ENCODE peak calls at places on chromosomes 7 and 10, in nine cellular contexts. C is GM03348; O is stimulated activated CD4-positive, alpha-beta T cell treated with anti-CD3 and anti-CD28 coated beads, Interleukin-2, amount 100 ng/mL, for 24 hours; A is stimulated activated CD8-positive, alpha-beta memory T cell treated with anti-CD3 and anti-CD28 coated beads, Interleukin-4, amount 100 ng/mL, for 48 hours; E is left cardiac atrium; L is substantia nigra; R is fibroblast of lung; Z is naive thymus-derived CD8-positive, alpha-beta T cell; U is NCI-H1092 treated with DMSO at 0.1 percent for 48 hours. H is an unnamed sample.

GRCh38 chr10:5977471-5978370 is at the start of gene IL15RA:
- DNase-seq in C (peak), O (peak), A (peak), E (peak), L (peak), R (peak), Z (peak), U (no peak), H (peak)

GRCh38 chr10:75197906-75198305 is 12.7 kb upstream of the VDAC2 start:
- DNase-seq in C (no peak), O (no peak), A (peak), E (peak), L (peak), R (no peak), Z (no peak), U (no peak), H (no peak)

GRCh38 chr10:131419797-131420196 is 108.3 kb upstream of the TCERG1L start:
- DNase-seq in C (no peak), O (no peak), A (no peak), E (no peak), L (no peak), R (no peak), Z (no peak), U (no peak), H (no peak)

GRCh38 chr7:2934984-2935740 is 91.1 kb upstream of the GNA12 start:
- DNase-seq in C (no peak), O (no peak), A (no peak), E (no peak), L (no peak), R (no peak), Z (no peak), U (no peak), H (no peak)

GRCh38 chr7:91836065-91836368 is 44.5 kb downstream of the MTERF1 start:
- DNase-seq in C (no peak), O (no peak), A (no peak), E (no peak), L (no peak), R (peak), Z (no peak), U (peak), H (no peak)

GRCh38 chr7:110065112-110065511 is 1025.8 kb upstream of the LRRN3 start:
- DNase-seq in C (no peak), O (no peak), A (no peak), E (no peak), L (no peak), R (no peak), Z (no peak), U (peak), H (no peak)

GRCh38 chr10:127997241-127997640 is 90.3 kb downstream of the PTPRE start:
- DNase-seq in C (no peak), O (no peak), A (no peak), E (no peak), L (no peak), R (no peak), Z (no peak), U (no peak), H (no peak)

GRCh38 chr7:24051651-24052050 is 232.3 kb upstream of the NPY start:
- DNase-seq in C (no peak), O (no peak), A (no peak), E (no peak), L (no peak), R (no peak), Z (no peak), U (no peak), H (no peak)

GRCh38 chr7:98559958-98560357 is 57.1 kb upstream of the NPTX2 start:
- DNase-seq in C (no peak), O (no peak), A (no peak), E (no peak), L (no peak), R (no peak), Z (no peak), U (no peak), H (peak)

GRCh38 chr10:33010132-33011037 is 52.4 kb upstream of the ITGB1 start:
- DNase-seq in C (peak), O (no peak), A (peak), E (no peak), L (no peak), R (peak), Z (no peak), U (no peak), H (peak)

GRCh38 chr7:36040679-36041078 is 112.4 kb upstream of the EEPD1 start:
- DNase-seq in C (peak), O (no peak), A (no peak), E (no peak), L (no peak), R (peak), Z (no peak), U (no peak), H (no peak)

GRCh38 chr7:11170160-11170559 is 196.5 kb downstream of the PHF14 start:
- DNase-seq in C (no peak), O (no peak), A (no peak), E (no peak), L (no peak), R (no peak), Z (no peak), U (peak), H (no peak)

GRCh38 chr7:5633161-5634106 is 148.0 kb downstream of the RNF216 start:
- DNase-seq in C (no peak), O (no peak), A (no peak), E (no peak), L (no peak), R (no peak), Z (no peak), U (no peak), H (no peak)

GRCh38 chr10:23417254-23417653 is 21.6 kb upstream of the OTUD1 start:
- DNase-seq in C (no peak), O (no peak), A (no peak), E (no peak), L (no peak), R (no peak), Z (no peak), U (no peak), H (no peak)